ENCODE peak calls at places on chromosomes 1 and 21, in eight cellular contexts. J, V, D, U, P, C, H and X are unnamed samples.

GRCh38 chr1:157073944-157074685 is 25.5 kb downstream of the ETV3L start:
- DNase-seq in J (peak), V (peak), D (peak), U (peak), P (peak), C (no peak), H (no peak), X (peak)

GRCh38 chr1:186974774-186975181 is 146.0 kb downstream of the PLA2G4A start:
- DNase-seq in J (no peak), V (peak), D (peak), U (peak), P (peak), C (no peak), H (peak), X (peak)

GRCh38 chr21:18228060-18228739 is 16.4 kb upstream of the CHODL start:
- DNase-seq in J (no peak), V (no peak), D (no peak), U (no peak), P (no peak), C (no peak), H (no peak), X (no peak)

GRCh38 chr1:199010933-199011332 is 372.1 kb downstream of the PTPRC start:
- DNase-seq in J (no peak), V (no peak), D (no peak), U (peak), P (peak), C (no peak), H (no peak), X (no peak)

GRCh38 chr1:17259233-17259873 is 10.5 kb downstream of the PADI3 start:
- DNase-seq in J (no peak), V (no peak), D (no peak), U (peak), P (no peak), C (no peak), H (no peak), X (no peak)

GRCh38 chr1:78211483-78212092 is 165.8 kb downstream of the GIPC2 start:
- DNase-seq in J (no peak), V (no peak), D (no peak), U (no peak), P (no peak), C (no peak), H (no peak), X (no peak)

GRCh38 chr1:53122194-53122846 is 20.1 kb downstream of the SLC1A7 start:
- DNase-seq in J (no peak), V (no peak), D (no peak), U (peak), P (peak), C (no peak), H (no peak), X (no peak)

GRCh38 chr21:20040768-20041167 is 957.4 kb upstream of the NCAM2 start:
- DNase-seq in J (no peak), V (no peak), D (no peak), U (no peak), P (no peak), C (no peak), H (no peak), X (no peak)

GRCh38 chr1:97814804-97815203 is 106.0 kb downstream of the DPYD start:
- DNase-seq in J (no peak), V (no peak), D (no peak), U (no peak), P (no peak), C (no peak), H (no peak), X (no peak)

GRCh38 chr1:98342556-98342955 is 319.0 kb upstream of the SNX7 start:
- DNase-seq in J (no peak), V (no peak), D (no peak), U (peak), P (no peak), C (no peak), H (no peak), X (no peak)

GRCh38 chr1:3068400-3069361 is at the start of gene PRDM16:
- DNase-seq in J (peak), V (no peak), D (no peak), U (peak), P (peak), C (no peak), H (no peak), X (peak)

GRCh38 chr1:155199792-155200191 is 7.9 kb downstream of the THBS3 start:
- DNase-seq in J (no peak), V (no peak), D (no peak), U (no peak), P (no peak), C (no peak), H (no peak), X (no peak)

GRCh38 chr1:90174246-90174645 is 179.3 kb downstream of the ZNF326 start:
- DNase-seq in J (no peak), V (no peak), D (no peak), U (no peak), P (no peak), C (no peak), H (no peak), X (no peak)

GRCh38 chr1:155128469-155128754 is 736 bp downstream of the EFNA1 start:
- DNase-seq in J (no peak), V (no peak), D (no peak), U (no peak), P (no peak), C (no peak), H (no peak), X (no peak)

GRCh38 chr1:80278936-80279335 is 1272.4 kb upstream of the ADGRL4 start:
- DNase-seq in J (no peak), V (no peak), D (no peak), U (no peak), P (no peak), C (no peak), H (no peak), X (no peak)

GRCh38 chr1:13435456-13435855 is 25.2 kb downstream of the PRAMEF20 start:
- DNase-seq in J (no peak), V (no peak), D (no peak), U (no peak), P (no peak), C (no peak), H (no peak), X (no peak)

GRCh38 chr1:90274376-90274775 is 279.5 kb downstream of the ZNF326 start:
- DNase-seq in J (no peak), V (no peak), D (no peak), U (no peak), P (no peak), C (no peak), H (no peak), X (no peak)

GRCh38 chr1:155082301-155082940 is 3.8 kb downstream of the EFNA3 start:
- DNase-seq in J (no peak), V (no peak), D (no peak), U (no peak), P (peak), C (no peak), H (no peak), X (no peak)

GRCh38 chr1:98264727-98265126 is 343.9 kb upstream of the DPYD start:
- DNase-seq in J (no peak), V (no peak), D (no peak), U (no peak), P (no peak), C (no peak), H (no peak), X (no peak)

GRCh38 chr1:25009675-25010262 is 79.7 kb upstream of the RUNX3 start:
- DNase-seq in J (no peak), V (no peak), D (no peak), U (no peak), P (no peak), C (no peak), H (no peak), X (no peak)

GRCh38 chr21:31802331-31802730 is 70.4 kb upstream of the SCAF4 start:
- DNase-seq in J (no peak), V (no peak), D (no peak), U (no peak), P (no peak), C (no peak), H (no peak), X (no peak)

GRCh38 chr1:225508538-225509375 is 80.9 kb upstream of the LBR start:
- DNase-seq in J (no peak), V (peak), D (peak), U (peak), P (peak), C (no peak), H (no peak), X (peak)

GRCh38 chr1:91201174-91201573 is 179.3 kb upstream of the ZNF644 start:
- DNase-seq in J (no peak), V (peak), D (no peak), U (no peak), P (no peak), C (no peak), H (no peak), X (no peak)

GRCh38 chr1:18217398-18218043 is 109.9 kb downstream of the IGSF21 start:
- DNase-seq in J (peak), V (peak), D (no peak), U (no peak), P (no peak), C (no peak), H (no peak), X (no peak)

GRCh38 chr1:44945992-44946391 is 40.4 kb downstream of the EIF2B3 start:
- DNase-seq in J (no peak), V (no peak), D (no peak), U (no peak), P (no peak), C (no peak), H (no peak), X (no peak)

GRCh38 chr1:118158918-118159317 is 26.1 kb downstream of the SPAG17 start:
- DNase-seq in J (no peak), V (no peak), D (no peak), U (peak), P (peak), C (no peak), H (no peak), X (peak)